ENCODE peak calls at places on chromosomes 4 and X, in eight cellular contexts. I is astrocyte of the spinal cord, R is Calu3, J is neural crest cell, B is fibroblast of lung, C is kidney, L is thoracic aorta, K is MCF 10A. Y is an unnamed sample.

GRCh38 chr4:184310171-184310567 is 92.5 kb upstream of the ENPP6 start:
- DNase-seq in K (peak), C (peak), I (no peak), R (no peak), L (no peak), J (no peak), B (no peak), Y (peak)

GRCh38 chr4:10164877-10165283 is 48.3 kb upstream of the WDR1 start:
- DNase-seq in K (peak), L (no peak), I (peak), C (no peak), B (peak), R (peak), J (peak), Y (peak)

GRCh38 chr4:13985824-13986223 is 358.3 kb upstream of the BOD1L1 start:
- DNase-seq in I (no peak), C (no peak), L (no peak), J (no peak), K (no peak), B (peak), R (no peak), Y (no peak)

GRCh38 chrX:110316351-110317078 is 1.4 kb downstream of the AMMECR1 start:
- DNase-seq in R (no peak), B (no peak), L (no peak), I (peak), C (no peak), J (peak), K (peak), Y (no peak)

GRCh38 chrX:9611436-9612145 is 146.7 kb downstream of the TBL1X start:
- DNase-seq in R (peak), C (no peak), B (no peak), K (no peak), I (no peak), J (no peak), L (no peak), Y (no peak)

GRCh38 chr4:15011166-15011565 is 8.9 kb downstream of the CPEB2 start:
- DNase-seq in L (no peak), B (no peak), K (no peak), I (no peak), J (no peak), C (peak), R (no peak), Y (no peak)

GRCh38 chrX:108304210-108304609 is 134.0 kb downstream of the COL4A6 start:
- DNase-seq in R (peak), B (peak), C (no peak), J (no peak), I (no peak), L (no peak), K (peak), Y (no peak)

GRCh38 chr4:13700196-13701140 is 72.9 kb upstream of the BOD1L1 start:
- DNase-seq in J (no peak), I (peak), B (peak), L (no peak), K (peak), C (no peak), R (no peak), Y (no peak)

GRCh38 chr4:168724960-168725359 is 228.1 kb downstream of the PALLD start:
- DNase-seq in I (peak), K (no peak), J (no peak), R (no peak), C (no peak), L (no peak), B (peak), Y (no peak)

GRCh38 chr4:66575024-66575696 is 904.9 kb upstream of the EPHA5 start:
- DNase-seq in I (peak), J (no peak), R (peak), L (no peak), K (peak), C (no peak), B (peak), Y (no peak)

GRCh38 chr4:7564242-7564641 is 129.5 kb upstream of the PSAPL1 start:
- DNase-seq in I (no peak), J (no peak), C (no peak), L (no peak), B (no peak), K (no peak), R (no peak), Y (no peak)

GRCh38 chr4:7570156-7570778 is 135.5 kb upstream of the PSAPL1 start:
- DNase-seq in K (no peak), I (no peak), J (no peak), C (no peak), L (no peak), R (no peak), B (no peak), Y (no peak)

GRCh38 chr4:7561557-7561956 is 126.8 kb upstream of the PSAPL1 start:
- DNase-seq in B (no peak), R (no peak), J (no peak), C (no peak), L (no peak), I (no peak), K (no peak), Y (no peak)

GRCh38 chr4:7571001-7571400 is 136.3 kb upstream of the PSAPL1 start:
- DNase-seq in R (no peak), K (no peak), B (no peak), C (no peak), I (no peak), L (no peak), J (no peak), Y (no peak)

GRCh38 chr4:7565483-7565882 is 130.8 kb upstream of the PSAPL1 start:
- DNase-seq in K (no peak), L (no peak), J (no peak), C (no peak), I (no peak), R (no peak), B (no peak), Y (no peak)
- TF ChIP-seq CTCF in K (no peak), L (no peak), J (no peak), C (no peak), I (no peak), R (no peak), B (no peak), Y (no peak)

GRCh38 chr4:30553151-30553550 is 167.0 kb upstream of the PCDH7 start:
- DNase-seq in C (no peak), L (no peak), B (no peak), R (no peak), K (no peak), I (no peak), J (no peak), Y (no peak)
- TF ChIP-seq CTCF in C (no peak), L (no peak), B (no peak), R (no peak), K (no peak), I (no peak), J (no peak), Y (no peak)

GRCh38 chr4:84455697-84456096 is 43.4 kb downstream of the NKX6-1 start:
- DNase-seq in L (no peak), J (no peak), R (no peak), I (peak), C (no peak), K (no peak), B (peak), Y (no peak)
- TF ChIP-seq CTCF in L (no peak), J (no peak), R (no peak), I (no peak), C (no peak), K (no peak), B (no peak), Y (no peak)

DNA sequence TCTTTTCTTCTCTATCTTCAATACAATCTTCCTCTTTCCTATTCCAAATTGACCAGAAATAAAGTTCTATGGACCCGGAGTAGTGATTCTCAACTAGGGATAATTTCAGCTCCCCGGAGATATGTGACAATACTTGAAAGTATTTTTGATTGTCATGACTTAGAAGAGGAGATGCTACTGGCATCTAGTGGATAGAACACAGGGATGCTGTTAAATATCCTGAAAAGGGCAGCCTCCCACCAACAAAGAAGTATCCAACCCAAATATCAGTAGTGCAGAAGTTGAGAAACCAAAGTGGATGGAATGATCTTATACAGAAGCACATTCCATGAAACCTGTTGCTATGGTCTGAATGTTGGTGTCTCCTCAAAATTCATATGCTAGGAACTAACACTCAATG is 65.7 kb upstream of the NDST3 start:
- DNase-seq in K (no peak), R (no peak), C (no peak), I (no peak), L (no peak), B (no peak), J (no peak), Y (no peak)
- TF ChIP-seq CTCF in K (no peak), R (no peak), C (no peak), I (no peak), L (no peak), B (no peak), J (no peak), Y (no peak)

GRCh38 chr4:89174784-89175183 is 63.5 kb downstream of the TIGD2 start:
- DNase-seq in I (no peak), R (no peak), B (no peak), L (no peak), C (no peak), K (no peak), J (no peak), Y (no peak)

GRCh38 chr4:89173336-89174090 is 62.2 kb downstream of the TIGD2 start:
- DNase-seq in C (no peak), I (no peak), K (no peak), L (no peak), R (no peak), J (no peak), B (no peak), Y (no peak)

GRCh38 chr4:89175611-89176010 is 64.3 kb downstream of the TIGD2 start:
- DNase-seq in I (no peak), C (no peak), B (no peak), L (no peak), J (no peak), K (no peak), R (no peak), Y (no peak)

GRCh38 chr4:89171176-89171575 is 59.8 kb downstream of the TIGD2 start:
- DNase-seq in L (no peak), I (no peak), J (no peak), C (no peak), K (no peak), B (no peak), R (no peak), Y (no peak)

GRCh38 chr4:89172865-89173264 is 61.5 kb downstream of the TIGD2 start:
- DNase-seq in L (no peak), K (no peak), I (no peak), J (no peak), B (no peak), R (no peak), C (no peak), Y (no peak)
- TF ChIP-seq CTCF in L (no peak), K (no peak), I (no peak), J (no peak), B (no peak), R (no peak), C (no peak), Y (no peak)

DNA sequence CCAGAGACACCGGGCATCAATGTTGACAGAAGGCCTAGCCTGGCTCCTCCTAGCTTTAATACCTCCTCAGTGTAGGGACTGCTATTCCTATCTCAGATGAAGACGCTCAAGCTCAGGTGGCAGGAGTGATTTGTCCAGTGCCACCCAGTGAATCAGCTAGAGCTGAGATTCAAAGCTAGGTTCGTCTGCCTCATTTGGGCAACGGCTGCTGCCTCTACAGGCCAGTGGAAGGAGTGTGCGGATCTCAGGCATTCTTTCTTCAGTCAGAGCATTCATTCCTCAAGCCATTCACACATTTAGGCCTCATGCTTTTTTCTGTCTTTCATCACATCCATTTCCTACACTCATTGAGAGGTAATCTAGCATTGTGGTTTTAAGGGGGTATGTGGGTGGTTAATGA is 7.3 kb downstream of the TSR2 start:
- DNase-seq in C (no peak), I (no peak), R (no peak), K (peak), J (no peak), B (peak), L (no peak), Y (no peak)
- TF ChIP-seq CTCF in C (no peak), I (no peak), R (no peak), K (no peak), J (peak), B (peak), L (no peak), Y (no peak)

GRCh38 chr4:54232151-54232688 is 3.1 kb downstream of the PDGFRA start:
- DNase-seq in B (peak), J (no peak), K (no peak), I (peak), R (no peak), L (no peak), C (peak), Y (no peak)

GRCh38 chr4:54229631-54230478 is 762 bp downstream of the PDGFRA start:
- DNase-seq in L (no peak), J (no peak), B (peak), K (no peak), I (peak), R (no peak), C (peak), Y (no peak)

GRCh38 chr4:54230479-54231418 is 1.7 kb downstream of the PDGFRA start:
- DNase-seq in B (peak), I (peak), R (no peak), C (peak), K (no peak), L (no peak), J (no peak), Y (no peak)

GRCh38 chr4:54233128-54233696 is 4.1 kb downstream of the PDGFRA start:
- DNase-seq in C (peak), R (peak), B (peak), K (peak), L (no peak), J (peak), I (peak), Y (peak)

GRCh38 chr4:54231419-54232150 is 2.5 kb downstream of the PDGFRA start:
- DNase-seq in K (no peak), J (no peak), C (peak), L (no peak), B (peak), R (no peak), I (peak), Y (no peak)
- TF ChIP-seq CTCF in K (no peak), J (no peak), C (no peak), L (no peak), B (no peak), R (no peak), I (no peak), Y (no peak)

DNA sequence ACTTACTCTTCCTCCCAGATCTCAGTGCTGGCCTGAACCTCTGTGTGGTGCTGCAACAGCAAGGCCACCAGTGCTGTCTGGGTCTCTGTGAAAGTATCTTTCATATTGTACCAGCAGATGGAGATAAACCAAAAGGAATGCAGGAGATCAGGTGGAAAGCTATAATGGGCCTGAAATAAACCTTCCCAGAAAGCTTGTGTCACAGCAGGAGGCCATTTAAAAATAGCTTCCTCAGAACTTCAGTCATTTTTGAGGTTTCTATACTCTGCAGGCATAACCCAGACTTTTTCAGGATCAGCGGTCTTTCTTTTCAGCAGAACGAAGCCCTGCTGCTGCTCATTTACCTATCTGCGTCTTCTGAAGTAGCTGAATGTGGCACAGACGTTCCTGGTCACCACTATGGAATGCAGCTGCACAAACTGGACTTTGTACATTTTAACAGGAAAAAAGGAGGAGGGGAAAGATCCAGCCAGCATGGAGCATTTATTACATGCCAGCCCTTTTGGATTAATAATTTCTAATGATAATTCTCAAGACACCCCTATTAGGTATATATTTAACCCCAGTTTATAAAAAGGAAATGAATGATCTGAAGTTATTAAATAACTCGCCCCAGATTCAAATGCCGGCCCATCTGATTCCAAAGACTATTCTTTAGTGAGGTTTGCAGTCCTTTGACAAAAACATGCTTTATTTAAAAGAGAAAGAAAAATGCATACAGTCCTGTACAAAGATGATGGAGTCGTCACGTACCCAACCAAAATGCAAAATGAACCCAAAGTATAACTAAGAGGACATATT is 119.7 kb downstream of the NFKB1 start:
- DNase-seq in K (peak), R (peak), J (no peak), C (no peak), B (peak), I (peak), L (no peak), Y (peak)
- TF ChIP-seq CTCF in K (peak), R (peak), J (peak), C (peak), B (peak), I (peak), L (peak), Y (peak)